ENCODE peak calls at places on chromosomes 2 and 18, in five cellular contexts. O, H, P, W and I are unnamed samples.

GRCh38 chr2:29281585-29281984 is 166.4 kb downstream of the CLIP4 start:
- DNase-seq in O (no peak), H (no peak), P (no peak), W (no peak), I (peak)

GRCh38 chr2:209208211-209208610 is 215.6 kb upstream of the MAP2 start:
- DNase-seq in O (peak), H (peak), P (no peak), W (peak), I (no peak)

GRCh38 chr18:26655614-26656400 is 107.5 kb upstream of the KCTD1 start:
- DNase-seq in O (peak), H (peak), P (no peak), W (peak), I (peak)

GRCh38 chr2:224180810-224181209 is 141.7 kb upstream of the SERPINE2 start:
- DNase-seq in O (no peak), H (no peak), P (no peak), W (no peak), I (no peak)

GRCh38 chr2:122739732-122740593 is 984.5 kb downstream of the TSN start:
- DNase-seq in O (no peak), H (no peak), P (no peak), W (no peak), I (no peak)

GRCh38 chr2:74100254-74101216 is 47.2 kb downstream of the BOLA3 start:
- DNase-seq in O (no peak), H (peak), P (no peak), W (no peak), I (no peak)

GRCh38 chr2:44267269-44268258 is 7.7 kb upstream of the SLC3A1 start:
- DNase-seq in O (no peak), H (no peak), P (no peak), W (no peak), I (peak)

GRCh38 chr2:63865159-63865799 is 23.6 kb downstream of the UGP2 start:
- DNase-seq in O (no peak), H (no peak), P (no peak), W (no peak), I (no peak)

GRCh38 chr18:67600181-67600631 is 83.7 kb upstream of the DSEL start:
- DNase-seq in O (no peak), H (no peak), P (no peak), W (no peak), I (no peak)

GRCh38 chr2:52501715-52502475 is 1265.7 kb upstream of the CHAC2 start:
- DNase-seq in O (no peak), H (no peak), P (no peak), W (no peak), I (no peak)

GRCh38 chr18:525066-525797 is 24.7 kb upstream of the COLEC12 start:
- DNase-seq in O (no peak), H (no peak), P (no peak), W (no peak), I (peak)

GRCh38 chr2:26366957-26367356 is 20.4 kb upstream of the ADGRF3 start:
- DNase-seq in O (no peak), H (no peak), P (no peak), W (no peak), I (no peak)

GRCh38 chr2:26359886-26360473 is 13.4 kb upstream of the ADGRF3 start:
- DNase-seq in O (no peak), H (no peak), P (no peak), W (no peak), I (no peak)

GRCh38 chr2:26364669-26365068 is 18.1 kb upstream of the ADGRF3 start:
- DNase-seq in O (no peak), H (no peak), P (no peak), W (no peak), I (no peak)

GRCh38 chr2:26363958-26364357 is 17.4 kb upstream of the ADGRF3 start:
- DNase-seq in O (no peak), H (no peak), P (no peak), W (no peak), I (no peak)

DNA sequence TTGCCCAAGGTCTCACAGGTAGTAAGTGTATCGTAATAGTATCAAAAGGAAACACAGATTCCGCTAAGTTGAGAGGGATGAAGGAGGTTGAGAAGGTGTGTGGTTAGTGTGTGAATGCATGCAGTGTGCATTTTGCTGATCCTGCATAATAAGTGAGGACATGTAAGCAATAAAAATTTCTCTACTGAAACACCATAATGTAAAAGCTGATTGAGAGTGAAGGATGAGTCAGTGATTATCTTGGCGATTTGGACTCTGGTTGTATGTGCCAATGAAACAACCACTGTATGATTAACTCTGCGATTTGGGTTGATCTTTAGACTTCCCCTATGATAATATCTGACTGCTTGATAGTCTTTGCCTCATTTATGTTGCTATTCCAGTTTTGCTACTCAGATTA is 16.7 kb upstream of the ADGRF3 start:
- DNase-seq in O (no peak), H (no peak), P (no peak), W (no peak), I (no peak)
- H3K27ac ChIP-seq in O (no peak), H (no peak), P (no peak), W (no peak), I (no peak)

GRCh38 chr2:231223001-231223375 is 24.6 kb downstream of the ARMC9 start:
- DNase-seq in O (no peak), H (no peak), P (no peak), W (no peak), I (no peak)
- H3K4me3 ChIP-seq in O (no peak), H (no peak), P (no peak), W (no peak), I (no peak)

GRCh38 chr18:45252474-45252873 is 362.8 kb upstream of the SLC14A2 start:
- DNase-seq in O (no peak), H (no peak), P (no peak), W (no peak), I (no peak)

GRCh38 chr18:45253973-45254372 is 361.3 kb upstream of the SLC14A2 start:
- DNase-seq in O (no peak), H (no peak), P (no peak), W (peak), I (no peak)

GRCh38 chr18:45255142-45255890 is 360.0 kb upstream of the SLC14A2 start:
- DNase-seq in O (no peak), H (no peak), P (no peak), W (no peak), I (peak)

GRCh38 chr18:45251236-45251635 is 364.0 kb upstream of the SLC14A2 start:
- DNase-seq in O (no peak), H (no peak), P (no peak), W (no peak), I (no peak)

DNA sequence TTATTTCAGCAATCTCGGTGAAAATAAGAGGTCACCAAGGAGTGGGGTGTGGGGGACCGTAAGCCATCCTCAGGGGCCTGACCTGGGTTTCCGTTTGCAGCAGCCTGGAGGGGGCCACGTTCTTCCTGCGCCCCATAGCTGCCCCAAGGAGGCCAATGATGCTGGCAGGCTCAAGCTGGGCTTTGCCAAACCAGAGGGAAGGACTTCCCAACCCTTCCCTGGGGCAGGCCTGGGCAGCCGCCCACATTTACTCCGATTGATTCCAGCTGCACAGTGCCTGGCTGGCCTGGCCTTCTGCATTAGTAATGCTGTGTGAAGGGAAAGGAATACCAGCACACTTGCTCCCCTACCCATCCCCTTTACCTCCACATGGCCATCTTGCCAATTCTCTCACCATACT is 360.6 kb upstream of the SLC14A2 start:
- DNase-seq in O (no peak), H (peak), P (peak), W (peak), I (peak)
- H3K27ac ChIP-seq in O (peak), H (peak), P (peak), W (peak), I (peak)

GRCh38 chr2:197707316-197708213 is 2.4 kb downstream of the MARS2 start:
- DNase-seq in O (no peak), H (no peak), P (no peak), W (no peak), I (no peak)
- H3K4me3 ChIP-seq in O (no peak), H (peak), P (peak), W (peak), I (peak)